ENCODE peak calls at places on chromosome 14, in four cellular contexts. One of them, this sample, is unnamed.

GRCh38 chr14:64645220-64645891 is 58.9 kb upstream of the PLEKHG3 start:
- DNase-seq in uterus: peak; percentile 86
- DNase-seq in left lung: no peak
- DNase-seq in AG04450: peak; percentile 89
- DNase-seq in this sample: no peak

GRCh38 chr14:91228112-91229004 is 16.1 kb downstream of the GPR68 start:
- DNase-seq in uterus: no peak
- DNase-seq in left lung: no peak
- DNase-seq in AG04450: no peak
- DNase-seq in this sample: peak; percentile 79

GRCh38 chr14:43587183-43587582 is 919.9 kb downstream of the FSCB start:
- DNase-seq in uterus: no peak
- DNase-seq in left lung: no peak
- DNase-seq in AG04450: no peak
- DNase-seq in this sample: no peak

GRCh38 chr14:104290058-104290667 is 151.8 kb downstream of the KIF26A start:
- DNase-seq in uterus: no peak
- DNase-seq in left lung: peak; percentile 39
- DNase-seq in AG04450: no peak
- DNase-seq in this sample: no peak

GRCh38 chr14:61524211-61524806 is 171.0 kb upstream of the HIF1A start:
- DNase-seq in uterus: no peak
- DNase-seq in left lung: no peak
- DNase-seq in AG04450: no peak
- DNase-seq in this sample: no peak

GRCh38 chr14:90979451-90979850 is 81.0 kb downstream of the RPS6KA5 start:
- DNase-seq in uterus: no peak
- DNase-seq in left lung: no peak
- DNase-seq in AG04450: no peak
- DNase-seq in this sample: no peak

GRCh38 chr14:83798421-83798820 is 1731.5 kb upstream of the FLRT2 start:
- DNase-seq in uterus: no peak
- DNase-seq in left lung: no peak
- DNase-seq in AG04450: no peak
- DNase-seq in this sample: no peak

GRCh38 chr14:57069702-57070101 is 199.0 kb downstream of the EXOC5 start:
- DNase-seq in uterus: no peak
- DNase-seq in left lung: no peak
- DNase-seq in AG04450: no peak
- DNase-seq in this sample: no peak

GRCh38 chr14:61226015-61226654 is 55.0 kb downstream of the TMEM30B start:
- DNase-seq in uterus: no peak
- DNase-seq in left lung: no peak
- DNase-seq in AG04450: no peak
- DNase-seq in this sample: no peak

GRCh38 chr14:21091784-21092146 is 6.7 kb downstream of the ZNF219 start:
- DNase-seq in uterus: peak; percentile 18
- DNase-seq in left lung: no peak
- DNase-seq in AG04450: no peak
- DNase-seq in this sample: no peak

GRCh38 chr14:37597538-37598084 is 2.2 kb downstream of the TTC6 start:
- DNase-seq in uterus: no peak
- DNase-seq in left lung: no peak
- DNase-seq in AG04450: no peak
- DNase-seq in this sample: no peak

GRCh38 chr14:85987292-85987691 is 457.3 kb downstream of the FLRT2 start:
- DNase-seq in uterus: no peak
- DNase-seq in left lung: no peak
- DNase-seq in AG04450: no peak
- DNase-seq in this sample: no peak

GRCh38 chr14:26204954-26205479 is 392.8 kb downstream of the NOVA1 start:
- DNase-seq in uterus: peak; percentile 23
- DNase-seq in left lung: peak; percentile 79
- DNase-seq in AG04450: no peak
- DNase-seq in this sample: no peak

GRCh38 chr14:70785556-70785955 is 23.8 kb downstream of the MAP3K9 start:
- DNase-seq in uterus: no peak
- DNase-seq in left lung: no peak
- DNase-seq in AG04450: no peak
- DNase-seq in this sample: no peak

GRCh38 chr14:69650948-69651369 is 39.6 kb downstream of the SUSD6 start:
- DNase-seq in uterus: no peak
- DNase-seq in left lung: no peak
- DNase-seq in AG04450: no peak
- DNase-seq in this sample: no peak

GRCh38 chr14:68952544-68953535 is 26.3 kb downstream of the ACTN1 start:
- DNase-seq in uterus: peak; percentile 80
- DNase-seq in left lung: no peak
- DNase-seq in AG04450: peak; percentile 86
- DNase-seq in this sample: no peak

GRCh38 chr14:78448483-78449094 is 278.4 kb downstream of the NRXN3 start:
- DNase-seq in uterus: no peak
- DNase-seq in left lung: no peak
- DNase-seq in AG04450: no peak
- DNase-seq in this sample: no peak

GRCh38 chr14:74531467-74531866 is 37.9 kb downstream of the ISCA2 start:
- DNase-seq in uterus: no peak
- DNase-seq in left lung: no peak
- DNase-seq in AG04450: no peak
- DNase-seq in this sample: no peak

GRCh38 chr14:83992857-83993256 is 1537.1 kb upstream of the FLRT2 start:
- DNase-seq in uterus: no peak
- DNase-seq in left lung: no peak
- DNase-seq in AG04450: no peak
- DNase-seq in this sample: no peak

GRCh38 chr14:64807588-64807987 is 72.1 kb downstream of the SPTB start:
- DNase-seq in uterus: no peak
- DNase-seq in left lung: no peak
- DNase-seq in AG04450: no peak
- DNase-seq in this sample: no peak

GRCh38 chr14:24365600-24366374 is 2.2 kb upstream of the NFATC4 start:
- DNase-seq in uterus: peak; percentile 91
- DNase-seq in left lung: peak; percentile 88
- DNase-seq in AG04450: peak; percentile 73
- DNase-seq in this sample: peak; percentile 70

GRCh38 chr14:103393687-103394626 is 8.7 kb downstream of the MARK3 start:
- DNase-seq in uterus: no peak
- DNase-seq in left lung: no peak
- DNase-seq in AG04450: no peak
- DNase-seq in this sample: no peak

GRCh38 chr14:72743626-72744025 is 150.3 kb downstream of the DPF3 start:
- DNase-seq in uterus: no peak
- DNase-seq in left lung: no peak
- DNase-seq in AG04450: no peak
- DNase-seq in this sample: no peak

GRCh38 chr14:20332386-20332945 is 613 bp downstream of the CCNB1IP1 start:
- DNase-seq in uterus: no peak
- DNase-seq in left lung: no peak
- DNase-seq in AG04450: no peak
- DNase-seq in this sample: no peak

GRCh38 chr14:36619853-36620252 is 37.4 kb upstream of the NKX2-8 start:
- DNase-seq in uterus: no peak
- DNase-seq in left lung: no peak
- DNase-seq in AG04450: no peak
- DNase-seq in this sample: no peak

GRCh38 chr14:96676161-96676560 is 121.0 kb upstream of the VRK1 start:
- DNase-seq in uterus: no peak
- DNase-seq in left lung: no peak
- DNase-seq in AG04450: no peak
- DNase-seq in this sample: no peak

GRCh38 chr14:99118946-99119345 is 153.1 kb downstream of the BCL11B start:
- DNase-seq in uterus: no peak
- DNase-seq in left lung: no peak
- DNase-seq in AG04450: no peak
- DNase-seq in this sample: no peak

GRCh38 chr14:99117671-99118045 is 154.3 kb downstream of the BCL11B start:
- DNase-seq in uterus: no peak
- DNase-seq in left lung: no peak
- DNase-seq in AG04450: no peak
- DNase-seq in this sample: no peak

GRCh38 chr14:99119554-99119953 is 152.4 kb downstream of the BCL11B start:
- DNase-seq in uterus: no peak
- DNase-seq in left lung: no peak
- DNase-seq in AG04450: no peak
- DNase-seq in this sample: no peak

GRCh38 chr14:99116741-99117295 is 155.2 kb downstream of the BCL11B start:
- DNase-seq in uterus: no peak
- DNase-seq in left lung: no peak
- DNase-seq in AG04450: no peak
- DNase-seq in this sample: no peak

DNA sequence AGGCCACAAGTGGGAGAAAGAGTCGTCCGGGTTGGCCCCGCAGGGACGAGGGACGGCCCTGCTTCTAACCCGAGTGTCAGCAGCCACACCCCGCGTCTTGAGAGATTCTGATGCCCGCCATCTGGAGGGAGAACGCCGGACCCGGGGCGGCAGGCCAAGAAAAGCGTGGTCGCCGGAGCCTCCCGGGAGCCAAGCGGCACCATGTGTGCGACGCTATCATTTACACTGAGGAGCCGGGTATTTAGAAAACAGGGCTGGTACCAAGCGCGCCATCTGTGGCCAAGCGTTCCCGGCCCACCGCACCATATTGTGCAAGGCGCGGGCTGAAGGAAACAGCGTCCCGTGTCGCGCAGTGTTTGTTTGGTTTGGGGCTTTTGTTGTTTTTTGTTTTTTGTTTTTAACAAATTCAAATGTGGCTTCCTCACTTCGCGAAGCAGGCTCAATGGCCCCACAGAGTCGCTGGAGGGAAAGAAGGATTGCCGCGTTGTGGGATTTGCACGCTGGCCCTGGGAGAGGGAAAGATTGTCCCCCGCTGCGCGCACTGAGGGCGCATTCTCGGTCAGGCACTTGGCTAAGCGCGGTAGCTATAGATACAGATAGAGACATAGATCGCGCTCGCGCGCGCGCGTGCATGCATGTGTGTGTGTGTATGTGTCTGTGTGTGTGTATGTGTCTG is 153.8 kb downstream of the BCL11B start:
- DNase-seq in uterus: no peak
- DNase-seq in left lung: no peak
- DNase-seq in AG04450: no peak
- DNase-seq in this sample: no peak
- TF ChIP-seq CTCF in uterus: no peak
- TF ChIP-seq CTCF in left lung: no peak
- TF ChIP-seq CTCF in AG04450: no peak
- TF ChIP-seq CTCF in this sample: no peak

DNA sequence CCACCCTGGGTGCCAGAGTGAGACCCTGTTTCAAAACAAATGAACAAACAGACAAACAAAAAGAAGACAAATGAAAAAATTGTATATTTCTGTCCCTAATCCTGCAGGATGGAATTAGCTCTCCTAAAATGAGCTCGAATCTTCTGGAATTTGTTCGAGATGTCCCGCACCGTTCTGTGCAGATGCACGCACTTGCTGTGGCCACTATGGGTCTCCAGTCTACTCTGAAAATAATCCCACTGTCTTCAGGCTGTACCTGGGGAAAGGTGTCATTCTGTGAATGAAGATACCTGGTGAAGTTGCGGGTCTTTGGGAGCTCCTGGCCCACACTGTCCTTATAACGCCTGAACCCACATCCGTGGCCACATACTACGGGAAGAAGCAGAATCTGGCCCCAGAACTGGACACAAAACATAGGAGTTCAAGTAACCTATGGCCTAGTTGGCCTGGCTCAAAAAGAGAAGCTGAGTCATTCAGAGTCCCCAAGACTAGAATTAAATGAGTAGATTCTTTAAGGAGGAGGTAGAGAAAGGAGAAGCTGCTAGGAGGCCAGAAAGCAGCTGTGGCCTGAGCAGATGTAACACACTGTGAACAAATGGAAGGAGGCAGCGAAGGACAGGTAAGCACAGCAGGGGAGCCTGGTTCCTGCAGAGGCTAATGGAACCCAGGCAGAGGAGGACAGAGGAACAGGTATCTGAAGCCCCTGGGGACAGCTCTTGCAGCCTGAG is 108.6 kb downstream of the FOXN3 start:
- DNase-seq in uterus: no peak
- DNase-seq in left lung: no peak
- DNase-seq in AG04450: no peak
- DNase-seq in this sample: no peak
- TF ChIP-seq CTCF in uterus: no peak
- TF ChIP-seq CTCF in left lung: no peak
- TF ChIP-seq CTCF in AG04450: no peak
- TF ChIP-seq CTCF in this sample: no peak

GRCh38 chr14:32345311-32345771 is 16.2 kb downstream of the AKAP6 start:
- DNase-seq in uterus: no peak
- DNase-seq in left lung: no peak
- DNase-seq in AG04450: no peak
- DNase-seq in this sample: no peak
- TF ChIP-seq CTCF in uterus: no peak
- TF ChIP-seq CTCF in left lung: no peak
- TF ChIP-seq CTCF in AG04450: peak; percentile 12
- TF ChIP-seq CTCF in this sample: no peak

GRCh38 chr14:88128811-88129210 is 123.9 kb downstream of the GPR65 start:
- DNase-seq in uterus: no peak
- DNase-seq in left lung: no peak
- DNase-seq in AG04450: no peak
- DNase-seq in this sample: no peak

GRCh38 chr14:88130057-88130432 is 125.1 kb downstream of the GPR65 start:
- DNase-seq in uterus: no peak
- DNase-seq in left lung: no peak
- DNase-seq in AG04450: no peak
- DNase-seq in this sample: no peak

DNA sequence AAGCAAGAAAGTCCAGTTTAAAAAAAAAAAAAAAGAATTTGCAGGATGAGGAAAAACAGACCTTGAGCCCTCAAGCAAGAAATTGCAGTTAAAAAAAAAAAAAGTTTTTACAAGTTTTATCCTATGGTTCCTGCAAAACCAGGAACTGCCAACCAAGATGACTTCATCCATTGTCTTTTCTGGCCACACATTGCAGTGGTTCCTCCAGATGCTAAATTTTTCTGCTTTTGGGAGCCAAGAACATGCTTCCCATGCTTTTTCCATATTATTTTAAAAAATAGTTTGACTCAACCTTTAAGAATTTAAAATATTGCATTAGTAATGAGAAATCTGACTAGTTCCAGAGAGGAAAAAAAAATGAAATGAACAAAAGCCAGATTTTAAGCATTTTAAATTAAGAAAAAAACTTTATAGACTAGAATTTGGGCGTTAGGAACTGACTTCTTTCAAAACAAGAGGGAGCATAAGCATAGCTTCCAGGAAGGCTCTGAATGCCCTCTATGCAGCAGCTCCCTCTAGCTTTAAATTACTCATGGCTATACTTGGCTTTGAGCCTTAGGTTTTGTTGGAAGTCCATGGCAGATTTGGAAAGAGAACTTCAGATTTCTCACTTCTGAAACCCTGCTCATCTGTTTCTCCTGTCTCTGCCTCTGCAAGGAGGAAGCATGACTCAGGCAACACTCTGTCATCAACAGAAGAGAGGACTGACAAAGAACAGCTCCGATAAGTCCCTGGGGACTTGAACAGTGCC is 124.5 kb downstream of the GPR65 start:
- DNase-seq in uterus: no peak
- DNase-seq in left lung: no peak
- DNase-seq in AG04450: no peak
- DNase-seq in this sample: no peak
- TF ChIP-seq CTCF in uterus: no peak
- TF ChIP-seq CTCF in left lung: no peak
- TF ChIP-seq CTCF in AG04450: no peak
- TF ChIP-seq CTCF in this sample: no peak

GRCh38 chr14:51308872-51309271 is 68.8 kb downstream of the TMX1 start:
- DNase-seq in uterus: no peak
- DNase-seq in left lung: no peak
- DNase-seq in AG04450: no peak
- DNase-seq in this sample: no peak
- TF ChIP-seq CTCF in uterus: no peak
- TF ChIP-seq CTCF in left lung: no peak
- TF ChIP-seq CTCF in AG04450: no peak
- TF ChIP-seq CTCF in this sample: no peak

This sample was measured in natural killer cell.